ENCODE peak calls at places on chromosomes 3 and 15, in four cellular contexts. M is NCI-H226, Q is HT-29, L is amniotic epithelial cell. G is an unnamed sample.

GRCh38 chr3:23258110-23258509 is 55.0 kb downstream of the UBE2E2 start:
- DNase-seq in M (no peak), Q (no peak), L (no peak), G (no peak)

GRCh38 chr3:170835346-170835745 is 34.6 kb downstream of the RPL22L1 start:
- DNase-seq in M (no peak), Q (no peak), L (no peak), G (no peak)

GRCh38 chr3:120767106-120767505 is 24.6 kb downstream of the GTF2E1 start:
- DNase-seq in M (no peak), Q (no peak), L (no peak), G (no peak)

GRCh38 chr15:87687176-87687890 is 569.2 kb downstream of the NTRK3 start:
- DNase-seq in M (no peak), Q (no peak), L (no peak), G (no peak)

GRCh38 chr3:11635671-11636371 is 7.9 kb downstream of the VGLL4 start:
- DNase-seq in M (no peak), Q (no peak), L (no peak), G (no peak)

GRCh38 chr15:57138260-57138895 is 219.9 kb downstream of the TCF12 start:
- DNase-seq in M (peak), Q (peak), L (peak), G (no peak)

GRCh38 chr3:14544282-14545250 is 4.4 kb upstream of the GRIP2 start:
- DNase-seq in M (no peak), Q (no peak), L (no peak), G (no peak)

GRCh38 chr3:54670269-54671000 is 257.4 kb downstream of the LRTM1 start:
- DNase-seq in M (no peak), Q (no peak), L (no peak), G (no peak)

GRCh38 chr3:28476194-28476593 is 127.6 kb upstream of the AZI2 start:
- DNase-seq in M (peak), Q (peak), L (peak), G (no peak)

GRCh38 chr3:34780973-34781372 is 858.4 kb upstream of the ARPP21 start:
- DNase-seq in M (no peak), Q (no peak), L (no peak), G (no peak)

GRCh38 chr15:78418239-78418638 is 19.8 kb upstream of the IREB2 start:
- DNase-seq in M (peak), Q (no peak), L (peak), G (no peak)

GRCh38 chr3:192038726-192039125 is 577.8 kb downstream of the PYDC2 start:
- DNase-seq in M (peak), Q (no peak), L (no peak), G (no peak)

GRCh38 chr3:139339219-139339906 is 4.5 kb upstream of the MRPS22 start:
- DNase-seq in M (no peak), Q (no peak), L (peak), G (no peak)

GRCh38 chr15:41853831-41854230 is 15.2 kb downstream of the PLA2G4B start:
- DNase-seq in M (no peak), Q (no peak), L (no peak), G (no peak)

GRCh38 chr15:33093234-33093633 is 101.3 kb downstream of the FMN1 start:
- DNase-seq in M (no peak), Q (no peak), L (no peak), G (no peak)

GRCh38 chr3:171514466-171514865 is 54.3 kb upstream of the TNIK start:
- DNase-seq in M (no peak), Q (peak), L (no peak), G (no peak)

GRCh38 chr3:114418107-114418506 is 124.3 kb downstream of the TIGIT start:
- DNase-seq in M (no peak), Q (no peak), L (no peak), G (no peak)

G was measured in naive thymus-derived CD4-positive, alpha-beta T cell.